ENCODE peak calls at places on chromosome 5, in ten cellular contexts. P is stromal cell of bone marrow; N is EL; C is skeletal muscle cell; U is GM10248; O is activated naive CD4-positive, alpha-beta T cell; B is caudate nucleus; R is T1000; F is left ventricle myocardium superior; M is stimulated activated CD4-positive, alpha-beta T cell treated with anti-CD3 and anti-CD28 coated beads, Interleukin-4, amount 100 ng/mL, for 24 hours. Z is an unnamed sample.
A peak's percentile ranks its signal among the peaks of the same experiment; 100 is the strongest.

GRCh38 chr5:59483971-59484472 is 409.5 kb downstream of the PDE4D start:
- DNase-seq in N (peak; percentile 82), B (no peak), R (peak; percentile 7), O (no peak), U (no peak), P (no peak), F (no peak), M (no peak), C (no peak), Z (no peak)

GRCh38 chr5:162325143-162325727 is 257.7 kb downstream of the GABRG2 start:
- DNase-seq in R (no peak), B (no peak), F (no peak), O (no peak), M (no peak), C (no peak), N (no peak), P (no peak), U (no peak), Z (no peak)

GRCh38 chr5:37721447-37721871 is 118.4 kb downstream of the GDNF start:
- DNase-seq in B (no peak), P (no peak), R (no peak), N (no peak), U (peak; percentile 24), O (no peak), F (no peak), M (peak; percentile 33), C (peak; percentile 64), Z (no peak)

GRCh38 chr5:136337788-136338187 is 27.6 kb downstream of the TRPC7 start:
- DNase-seq in B (no peak), C (no peak), R (no peak), U (no peak), N (no peak), F (no peak), M (no peak), P (no peak), O (no peak), Z (no peak)

GRCh38 chr5:178667109-178667508 is 40.3 kb upstream of the CLK4 start:
- DNase-seq in N (peak; percentile 18), C (no peak), B (no peak), M (no peak), O (no peak), R (no peak), F (no peak), P (no peak), U (no peak), Z (no peak)

GRCh38 chr5:35884125-35884788 is 27.6 kb downstream of the IL7R start:
- DNase-seq in O (no peak), P (peak; percentile 28), R (peak; percentile 76), M (no peak), U (no peak), C (peak; percentile 74), B (no peak), F (no peak), N (peak; percentile 98), Z (no peak)

GRCh38 chr5:124620743-124621142 is 125.7 kb downstream of the ZNF608 start:
- DNase-seq in R (no peak), P (no peak), B (no peak), F (no peak), C (no peak), U (no peak), O (no peak), N (no peak), M (no peak), Z (no peak)

GRCh38 chr5:146213210-146213838 is 9.9 kb downstream of the RBM27 start:
- DNase-seq in B (no peak), O (no peak), R (no peak), M (no peak), U (no peak), F (no peak), P (no peak), N (no peak), C (no peak), Z (no peak)

Z was measured in NCI-H1048.